ENCODE peak calls at places on chromosomes 1 and 21, in six cellular contexts. One of them, this sample, is unnamed.

GRCh38 chr21:17622018-17622417 is 9.3 kb upstream of the BTG3 start:
- DNase-seq in effector memory CD8-positive, alpha-beta T cell: no peak
- DNase-seq in frontal cortex: no peak
- DNase-seq in non-pigmented ciliary epithelial cell: no peak
- DNase-seq in T1000: no peak
- DNase-seq in stimulated activated CD4-positive, alpha-beta T cell treated with anti-CD3 and anti-CD28 coated beads, Interleukin-2, amount 100 ng/mL, for 48 hours: no peak
- DNase-seq in this sample: no peak

GRCh38 chr1:70355111-70355407 is 537 bp upstream of the ANKRD13C start:
- DNase-seq in effector memory CD8-positive, alpha-beta T cell: no peak
- DNase-seq in frontal cortex: no peak
- DNase-seq in non-pigmented ciliary epithelial cell: no peak
- DNase-seq in T1000: no peak
- DNase-seq in stimulated activated CD4-positive, alpha-beta T cell treated with anti-CD3 and anti-CD28 coated beads, Interleukin-2, amount 100 ng/mL, for 48 hours: no peak
- DNase-seq in this sample: no peak

GRCh38 chr1:158124999-158125398 is 55.7 kb upstream of the CD1D start:
- DNase-seq in effector memory CD8-positive, alpha-beta T cell: peak
- DNase-seq in frontal cortex: peak
- DNase-seq in non-pigmented ciliary epithelial cell: peak
- DNase-seq in T1000: peak
- DNase-seq in stimulated activated CD4-positive, alpha-beta T cell treated with anti-CD3 and anti-CD28 coated beads, Interleukin-2, amount 100 ng/mL, for 48 hours: peak
- DNase-seq in this sample: peak

GRCh38 chr1:155127672-155128468 is at the start of gene EFNA1:
- DNase-seq in effector memory CD8-positive, alpha-beta T cell: peak
- DNase-seq in frontal cortex: peak
- DNase-seq in non-pigmented ciliary epithelial cell: no peak
- DNase-seq in T1000: no peak
- DNase-seq in stimulated activated CD4-positive, alpha-beta T cell treated with anti-CD3 and anti-CD28 coated beads, Interleukin-2, amount 100 ng/mL, for 48 hours: no peak
- DNase-seq in this sample: no peak

GRCh38 chr21:27519357-27519756 is 552.5 kb upstream of the ADAMTS5 start:
- DNase-seq in effector memory CD8-positive, alpha-beta T cell: no peak
- DNase-seq in frontal cortex: no peak
- DNase-seq in non-pigmented ciliary epithelial cell: peak
- DNase-seq in T1000: no peak
- DNase-seq in stimulated activated CD4-positive, alpha-beta T cell treated with anti-CD3 and anti-CD28 coated beads, Interleukin-2, amount 100 ng/mL, for 48 hours: no peak
- DNase-seq in this sample: no peak

GRCh38 chr1:171661076-171661650 is 8.7 kb upstream of the MYOC start:
- DNase-seq in effector memory CD8-positive, alpha-beta T cell: no peak
- DNase-seq in frontal cortex: no peak
- DNase-seq in non-pigmented ciliary epithelial cell: no peak
- DNase-seq in T1000: no peak
- DNase-seq in stimulated activated CD4-positive, alpha-beta T cell treated with anti-CD3 and anti-CD28 coated beads, Interleukin-2, amount 100 ng/mL, for 48 hours: no peak
- DNase-seq in this sample: no peak

GRCh38 chr1:155208656-155209372 is at the start of gene MTX1:
- DNase-seq in effector memory CD8-positive, alpha-beta T cell: peak
- DNase-seq in frontal cortex: peak
- DNase-seq in non-pigmented ciliary epithelial cell: no peak
- DNase-seq in T1000: peak
- DNase-seq in stimulated activated CD4-positive, alpha-beta T cell treated with anti-CD3 and anti-CD28 coated beads, Interleukin-2, amount 100 ng/mL, for 48 hours: peak
- DNase-seq in this sample: no peak

GRCh38 chr1:212118167-212118871 is 82.8 kb downstream of the DTL start:
- DNase-seq in effector memory CD8-positive, alpha-beta T cell: no peak
- DNase-seq in frontal cortex: no peak
- DNase-seq in non-pigmented ciliary epithelial cell: peak
- DNase-seq in T1000: no peak
- DNase-seq in stimulated activated CD4-positive, alpha-beta T cell treated with anti-CD3 and anti-CD28 coated beads, Interleukin-2, amount 100 ng/mL, for 48 hours: no peak
- DNase-seq in this sample: no peak

GRCh38 chr1:245856944-245857531 is 650.0 kb downstream of the SMYD3 start:
- DNase-seq in effector memory CD8-positive, alpha-beta T cell: no peak
- DNase-seq in frontal cortex: no peak
- DNase-seq in non-pigmented ciliary epithelial cell: peak
- DNase-seq in T1000: no peak
- DNase-seq in stimulated activated CD4-positive, alpha-beta T cell treated with anti-CD3 and anti-CD28 coated beads, Interleukin-2, amount 100 ng/mL, for 48 hours: no peak
- DNase-seq in this sample: no peak

GRCh38 chr1:23304140-23304620 is 39.9 kb downstream of the HNRNPR start:
- DNase-seq in effector memory CD8-positive, alpha-beta T cell: no peak
- DNase-seq in frontal cortex: no peak
- DNase-seq in non-pigmented ciliary epithelial cell: no peak
- DNase-seq in T1000: no peak
- DNase-seq in stimulated activated CD4-positive, alpha-beta T cell treated with anti-CD3 and anti-CD28 coated beads, Interleukin-2, amount 100 ng/mL, for 48 hours: no peak
- DNase-seq in this sample: no peak

GRCh38 chr1:63949965-63950364 is 176.1 kb downstream of the ROR1 start:
- DNase-seq in effector memory CD8-positive, alpha-beta T cell: no peak
- DNase-seq in frontal cortex: no peak
- DNase-seq in non-pigmented ciliary epithelial cell: no peak
- DNase-seq in T1000: no peak
- DNase-seq in stimulated activated CD4-positive, alpha-beta T cell treated with anti-CD3 and anti-CD28 coated beads, Interleukin-2, amount 100 ng/mL, for 48 hours: no peak
- DNase-seq in this sample: no peak

GRCh38 chr1:62271932-62272728 is 47.1 kb downstream of the KANK4 start:
- DNase-seq in effector memory CD8-positive, alpha-beta T cell: peak
- DNase-seq in frontal cortex: no peak
- DNase-seq in non-pigmented ciliary epithelial cell: no peak
- DNase-seq in T1000: no peak
- DNase-seq in stimulated activated CD4-positive, alpha-beta T cell treated with anti-CD3 and anti-CD28 coated beads, Interleukin-2, amount 100 ng/mL, for 48 hours: peak
- DNase-seq in this sample: no peak

GRCh38 chr1:76463278-76463677 is 388.7 kb downstream of the ST6GALNAC3 start:
- DNase-seq in effector memory CD8-positive, alpha-beta T cell: no peak
- DNase-seq in frontal cortex: no peak
- DNase-seq in non-pigmented ciliary epithelial cell: no peak
- DNase-seq in T1000: no peak
- DNase-seq in stimulated activated CD4-positive, alpha-beta T cell treated with anti-CD3 and anti-CD28 coated beads, Interleukin-2, amount 100 ng/mL, for 48 hours: no peak
- DNase-seq in this sample: no peak

GRCh38 chr1:156823210-156823790 is 6.7 kb upstream of the SH2D2A start:
- DNase-seq in effector memory CD8-positive, alpha-beta T cell: no peak
- DNase-seq in frontal cortex: no peak
- DNase-seq in non-pigmented ciliary epithelial cell: no peak
- DNase-seq in T1000: no peak
- DNase-seq in stimulated activated CD4-positive, alpha-beta T cell treated with anti-CD3 and anti-CD28 coated beads, Interleukin-2, amount 100 ng/mL, for 48 hours: no peak
- DNase-seq in this sample: no peak

GRCh38 chr1:26291939-26292338 is 12.1 kb downstream of the SH3BGRL3 start:
- DNase-seq in effector memory CD8-positive, alpha-beta T cell: no peak
- DNase-seq in frontal cortex: no peak
- DNase-seq in non-pigmented ciliary epithelial cell: no peak
- DNase-seq in T1000: no peak
- DNase-seq in stimulated activated CD4-positive, alpha-beta T cell treated with anti-CD3 and anti-CD28 coated beads, Interleukin-2, amount 100 ng/mL, for 48 hours: no peak
- DNase-seq in this sample: no peak

GRCh38 chr1:152884966-152885624 is 7.0 kb downstream of the SMCP start:
- DNase-seq in effector memory CD8-positive, alpha-beta T cell: no peak
- DNase-seq in frontal cortex: no peak
- DNase-seq in non-pigmented ciliary epithelial cell: no peak
- DNase-seq in T1000: no peak
- DNase-seq in stimulated activated CD4-positive, alpha-beta T cell treated with anti-CD3 and anti-CD28 coated beads, Interleukin-2, amount 100 ng/mL, for 48 hours: no peak
- DNase-seq in this sample: no peak

GRCh38 chr1:23177438-23178380 is 9.1 kb upstream of the LUZP1 start:
- DNase-seq in effector memory CD8-positive, alpha-beta T cell: peak
- DNase-seq in frontal cortex: peak
- DNase-seq in non-pigmented ciliary epithelial cell: no peak
- DNase-seq in T1000: peak
- DNase-seq in stimulated activated CD4-positive, alpha-beta T cell treated with anti-CD3 and anti-CD28 coated beads, Interleukin-2, amount 100 ng/mL, for 48 hours: peak
- DNase-seq in this sample: no peak

GRCh38 chr1:4796161-4796998 is 142.0 kb downstream of the AJAP1 start:
- DNase-seq in effector memory CD8-positive, alpha-beta T cell: no peak
- DNase-seq in frontal cortex: no peak
- DNase-seq in non-pigmented ciliary epithelial cell: no peak
- DNase-seq in T1000: no peak
- DNase-seq in stimulated activated CD4-positive, alpha-beta T cell treated with anti-CD3 and anti-CD28 coated beads, Interleukin-2, amount 100 ng/mL, for 48 hours: no peak
- DNase-seq in this sample: no peak

GRCh38 chr1:67889940-67890567 is 56.8 kb upstream of the GNG12 start:
- DNase-seq in effector memory CD8-positive, alpha-beta T cell: no peak
- DNase-seq in frontal cortex: no peak
- DNase-seq in non-pigmented ciliary epithelial cell: peak
- DNase-seq in T1000: peak
- DNase-seq in stimulated activated CD4-positive, alpha-beta T cell treated with anti-CD3 and anti-CD28 coated beads, Interleukin-2, amount 100 ng/mL, for 48 hours: no peak
- DNase-seq in this sample: no peak

GRCh38 chr1:234727018-234727757 is 117.2 kb upstream of the IRF2BP2 start:
- DNase-seq in effector memory CD8-positive, alpha-beta T cell: no peak
- DNase-seq in frontal cortex: no peak
- DNase-seq in non-pigmented ciliary epithelial cell: no peak
- DNase-seq in T1000: no peak
- DNase-seq in stimulated activated CD4-positive, alpha-beta T cell treated with anti-CD3 and anti-CD28 coated beads, Interleukin-2, amount 100 ng/mL, for 48 hours: no peak
- DNase-seq in this sample: no peak

GRCh38 chr1:64242895-64243756 is 39.7 kb downstream of the UBE2U start:
- DNase-seq in effector memory CD8-positive, alpha-beta T cell: no peak
- DNase-seq in frontal cortex: no peak
- DNase-seq in non-pigmented ciliary epithelial cell: no peak
- DNase-seq in T1000: no peak
- DNase-seq in stimulated activated CD4-positive, alpha-beta T cell treated with anti-CD3 and anti-CD28 coated beads, Interleukin-2, amount 100 ng/mL, for 48 hours: no peak
- DNase-seq in this sample: no peak

GRCh38 chr21:31173881-31174555 is 135.7 kb upstream of the KRTAP19-8 start:
- DNase-seq in effector memory CD8-positive, alpha-beta T cell: no peak
- DNase-seq in frontal cortex: peak
- DNase-seq in non-pigmented ciliary epithelial cell: no peak
- DNase-seq in T1000: no peak
- DNase-seq in stimulated activated CD4-positive, alpha-beta T cell treated with anti-CD3 and anti-CD28 coated beads, Interleukin-2, amount 100 ng/mL, for 48 hours: no peak
- DNase-seq in this sample: no peak

GRCh38 chr1:94143809-94144176 is 22.8 kb upstream of the ABCA4 start:
- DNase-seq in effector memory CD8-positive, alpha-beta T cell: no peak
- DNase-seq in frontal cortex: no peak
- DNase-seq in non-pigmented ciliary epithelial cell: no peak
- DNase-seq in T1000: no peak
- DNase-seq in stimulated activated CD4-positive, alpha-beta T cell treated with anti-CD3 and anti-CD28 coated beads, Interleukin-2, amount 100 ng/mL, for 48 hours: no peak
- DNase-seq in this sample: no peak

GRCh38 chr1:30684881-30685795 is 38.2 kb downstream of the MATN1 start:
- DNase-seq in effector memory CD8-positive, alpha-beta T cell: peak
- DNase-seq in frontal cortex: peak
- DNase-seq in non-pigmented ciliary epithelial cell: no peak
- DNase-seq in T1000: no peak
- DNase-seq in stimulated activated CD4-positive, alpha-beta T cell treated with anti-CD3 and anti-CD28 coated beads, Interleukin-2, amount 100 ng/mL, for 48 hours: no peak
- DNase-seq in this sample: peak

GRCh38 chr21:24941316-24942185 is 665.7 kb downstream of the MRPL39 start:
- DNase-seq in effector memory CD8-positive, alpha-beta T cell: no peak
- DNase-seq in frontal cortex: no peak
- DNase-seq in non-pigmented ciliary epithelial cell: no peak
- DNase-seq in T1000: no peak
- DNase-seq in stimulated activated CD4-positive, alpha-beta T cell treated with anti-CD3 and anti-CD28 coated beads, Interleukin-2, amount 100 ng/mL, for 48 hours: no peak
- DNase-seq in this sample: no peak

GRCh38 chr21:36719614-36720013 is 20.7 kb downstream of the SIM2 start:
- DNase-seq in effector memory CD8-positive, alpha-beta T cell: no peak
- DNase-seq in frontal cortex: no peak
- DNase-seq in non-pigmented ciliary epithelial cell: no peak
- DNase-seq in T1000: no peak
- DNase-seq in stimulated activated CD4-positive, alpha-beta T cell treated with anti-CD3 and anti-CD28 coated beads, Interleukin-2, amount 100 ng/mL, for 48 hours: no peak
- DNase-seq in this sample: no peak

GRCh38 chr1:17539202-17539525 is 334 bp upstream of the ARHGEF10L start:
- DNase-seq in effector memory CD8-positive, alpha-beta T cell: no peak
- DNase-seq in frontal cortex: no peak
- DNase-seq in non-pigmented ciliary epithelial cell: no peak
- DNase-seq in T1000: no peak
- DNase-seq in stimulated activated CD4-positive, alpha-beta T cell treated with anti-CD3 and anti-CD28 coated beads, Interleukin-2, amount 100 ng/mL, for 48 hours: no peak
- DNase-seq in this sample: no peak

GRCh38 chr1:218339267-218339831 is 5.8 kb upstream of the TGFB2 start:
- DNase-seq in effector memory CD8-positive, alpha-beta T cell: no peak
- DNase-seq in frontal cortex: no peak
- DNase-seq in non-pigmented ciliary epithelial cell: no peak
- DNase-seq in T1000: no peak
- DNase-seq in stimulated activated CD4-positive, alpha-beta T cell treated with anti-CD3 and anti-CD28 coated beads, Interleukin-2, amount 100 ng/mL, for 48 hours: no peak
- DNase-seq in this sample: no peak

GRCh38 chr1:70667771-70668170 is 256.7 kb downstream of the CTH start:
- DNase-seq in effector memory CD8-positive, alpha-beta T cell: no peak
- DNase-seq in frontal cortex: no peak
- DNase-seq in non-pigmented ciliary epithelial cell: no peak
- DNase-seq in T1000: no peak
- DNase-seq in stimulated activated CD4-positive, alpha-beta T cell treated with anti-CD3 and anti-CD28 coated beads, Interleukin-2, amount 100 ng/mL, for 48 hours: no peak
- DNase-seq in this sample: no peak

This sample was measured in iPS DF 6.9.